ENCODE peak calls at places on chromosomes 11 and 22, in seven cellular contexts. N, A, D, E, L, U and S are unnamed samples.

GRCh38 chr11:498297-499181 is 8.5 kb downstream of the RNH1 start:
- DNase-seq in L (no peak), A (no peak), N (peak), U (no peak), E (no peak), D (no peak), S (no peak)

GRCh38 chr22:17501679-17502285 is 61.5 kb upstream of the SLC25A18 start:
- DNase-seq in U (no peak), A (no peak), N (no peak), L (peak), D (no peak), E (peak), S (no peak)

GRCh38 chr11:83303358-83303757 is 17.2 kb upstream of the CCDC90B start:
- DNase-seq in D (no peak), E (no peak), N (no peak), A (no peak), U (no peak), L (no peak), S (no peak)

GRCh38 chr11:15471028-15471708 is 356.4 kb downstream of the INSC start:
- DNase-seq in N (no peak), U (no peak), D (no peak), L (no peak), A (no peak), E (no peak), S (no peak)

GRCh38 chr11:130462101-130462885 is 13.8 kb downstream of the ADAMTS15 start:
- DNase-seq in L (no peak), E (no peak), N (no peak), A (no peak), D (no peak), U (no peak), S (no peak)

GRCh38 chr22:17346578-17346977 is 22.7 kb upstream of the CECR2 start:
- DNase-seq in D (no peak), E (no peak), U (no peak), L (no peak), A (no peak), N (no peak), S (no peak)

GRCh38 chr11:126083829-126084607 is 21.4 kb upstream of the CDON start:
- DNase-seq in E (no peak), L (no peak), D (no peak), A (no peak), U (no peak), N (no peak), S (no peak)

GRCh38 chr11:118917488-118918127 is 8.1 kb downstream of the BCL9L start:
- DNase-seq in N (no peak), E (no peak), D (peak), L (peak), A (no peak), U (no peak), S (no peak)

GRCh38 chr11:2825886-2826678 is 59.5 kb downstream of the CDKN1C start:
- DNase-seq in L (peak), U (no peak), N (peak), E (no peak), A (peak), D (no peak), S (no peak)

GRCh38 chr22:43226368-43226979 is 39.5 kb upstream of the TTLL12 start:
- DNase-seq in A (peak), L (no peak), U (no peak), D (no peak), N (no peak), E (no peak), S (no peak)

GRCh38 chr22:37419916-37420655 is 7.2 kb downstream of the ELFN2 start:
- DNase-seq in L (no peak), E (no peak), D (no peak), N (no peak), A (peak), U (no peak), S (no peak)

GRCh38 chr11:1548221-1549070 is 23.6 kb downstream of the DUSP8 start:
- DNase-seq in U (no peak), D (no peak), A (no peak), E (no peak), N (peak), L (peak), S (no peak)

GRCh38 chr11:45053736-45054446 is 92.5 kb upstream of the PRDM11 start:
- DNase-seq in D (no peak), A (no peak), N (no peak), L (no peak), U (no peak), E (no peak), S (no peak)

GRCh38 chr11:111355956-111356659 is 23.0 kb downstream of the POU2AF1 start:
- DNase-seq in E (no peak), U (no peak), N (no peak), A (no peak), D (no peak), L (no peak), S (no peak)

GRCh38 chr11:111354601-111354891 is 24.5 kb downstream of the POU2AF1 start:
- DNase-seq in N (no peak), D (no peak), U (no peak), A (no peak), E (no peak), L (no peak), S (no peak)

GRCh38 chr11:111356660-111357048 is 22.4 kb downstream of the POU2AF1 start:
- DNase-seq in A (no peak), U (no peak), N (no peak), D (no peak), E (no peak), L (no peak), S (no peak)

GRCh38 chr11:111353776-111354600 is 25.1 kb downstream of the POU2AF1 start:
- DNase-seq in D (no peak), E (no peak), N (no peak), U (no peak), A (no peak), L (no peak), S (no peak)

DNA sequence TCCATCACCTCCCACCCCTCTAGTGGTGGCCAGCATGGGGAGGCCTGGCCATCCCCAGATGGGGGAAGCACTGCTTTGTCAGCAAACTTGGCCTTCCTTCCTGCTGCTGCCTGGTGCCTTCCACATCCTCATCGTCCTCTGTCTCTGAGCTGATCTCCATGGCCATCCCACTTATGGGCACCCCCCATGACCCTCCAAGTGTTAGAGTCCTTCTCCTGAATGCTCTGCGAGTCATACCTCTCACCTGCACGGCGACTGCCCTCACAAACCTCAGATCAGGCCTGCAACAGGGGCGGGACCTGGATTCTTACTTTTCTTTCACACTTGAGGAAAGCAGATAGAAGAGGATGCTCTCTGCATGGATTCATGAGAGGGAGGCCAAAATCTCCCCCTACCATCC is 24.0 kb downstream of the POU2AF1 start:
- DNase-seq in D (no peak), L (no peak), A (no peak), E (no peak), U (no peak), N (no peak), S (no peak)
- TF ChIP-seq CTCF in D (no peak), L (no peak), A (no peak), E (no peak), U (no peak), N (no peak), S (no peak)

DNA sequence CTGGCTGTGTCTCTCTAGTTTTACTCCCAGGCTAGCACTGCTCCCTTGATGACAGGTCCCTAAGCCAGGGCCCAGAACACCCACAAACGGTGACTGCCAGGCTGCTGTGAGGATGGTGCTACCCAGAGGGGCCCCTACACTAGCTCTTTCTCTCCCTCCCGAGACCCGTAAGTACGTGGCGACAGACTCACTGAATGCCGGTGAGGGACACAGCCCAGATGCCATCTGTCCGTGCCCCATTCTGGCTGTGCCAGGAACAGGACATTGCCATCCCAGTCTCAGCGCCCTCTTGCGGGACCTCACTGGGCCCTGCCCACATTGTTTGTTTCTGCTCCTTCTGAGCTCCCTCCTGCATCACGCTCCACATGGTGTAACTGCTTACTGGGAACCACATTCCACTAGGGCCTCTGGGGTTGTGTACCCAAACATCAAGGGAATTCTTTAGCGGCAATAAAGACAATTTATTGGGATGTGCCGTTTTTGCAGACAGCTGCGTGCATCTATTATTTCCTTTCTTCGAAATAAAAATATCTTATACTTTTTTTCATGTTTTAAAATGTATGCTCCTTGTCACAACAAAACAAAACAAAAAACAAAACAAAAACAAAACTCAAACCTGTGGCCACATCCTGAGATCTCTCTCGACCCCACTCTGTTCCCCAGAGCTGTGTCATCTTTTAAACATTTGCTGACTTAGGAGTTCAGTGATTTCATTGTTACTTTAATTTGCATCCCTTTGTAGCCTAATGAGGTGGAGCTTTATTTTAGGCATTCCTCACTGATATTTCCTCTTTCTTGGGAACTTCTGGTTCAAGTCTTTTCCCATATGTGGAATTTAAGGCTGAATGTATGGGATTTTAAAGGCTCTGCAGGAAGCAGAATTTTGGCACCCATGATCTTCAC is 4.4 kb upstream of the TPCN2 start:
- DNase-seq in N (peak), D (no peak), U (no peak), E (no peak), A (peak), L (peak), S (no peak)
- TF ChIP-seq CTCF in N (peak), D (no peak), U (peak), E (peak), A (peak), L (peak), S (peak)

DNA sequence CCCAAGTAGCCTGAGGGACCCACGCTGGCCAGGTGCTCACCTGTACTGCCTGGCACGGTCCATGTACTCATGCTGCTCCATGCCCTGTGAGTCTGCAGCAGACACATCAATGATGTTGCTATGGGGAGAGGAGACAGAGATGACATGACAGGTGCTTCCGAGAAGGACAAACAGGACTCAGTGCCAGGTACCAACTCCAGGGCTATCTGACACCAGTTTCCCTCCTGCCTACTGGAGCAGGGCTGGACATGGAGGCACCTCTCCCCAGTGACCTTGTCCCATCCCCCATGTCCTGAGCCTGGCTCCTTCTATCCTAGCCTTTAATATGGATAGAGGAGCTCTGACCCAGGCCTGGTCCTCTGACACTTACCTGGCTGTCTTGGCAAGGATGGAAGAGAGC is 4.4 kb downstream of the LAMTOR1 start:
- DNase-seq in U (no peak), L (no peak), N (no peak), A (no peak), E (no peak), D (no peak), S (no peak)
- TF ChIP-seq CTCF in U (no peak), L (no peak), N (no peak), A (no peak), E (no peak), D (no peak), S (no peak)

GRCh38 chr11:21811572-21811971 is 381.3 kb upstream of the ANO5 start:
- DNase-seq in E (no peak), U (no peak), A (no peak), N (no peak), D (no peak), L (no peak), S (no peak)
- TF ChIP-seq CTCF in E (no peak), U (no peak), A (peak), N (peak), D (no peak), L (no peak), S (no peak)

DNA sequence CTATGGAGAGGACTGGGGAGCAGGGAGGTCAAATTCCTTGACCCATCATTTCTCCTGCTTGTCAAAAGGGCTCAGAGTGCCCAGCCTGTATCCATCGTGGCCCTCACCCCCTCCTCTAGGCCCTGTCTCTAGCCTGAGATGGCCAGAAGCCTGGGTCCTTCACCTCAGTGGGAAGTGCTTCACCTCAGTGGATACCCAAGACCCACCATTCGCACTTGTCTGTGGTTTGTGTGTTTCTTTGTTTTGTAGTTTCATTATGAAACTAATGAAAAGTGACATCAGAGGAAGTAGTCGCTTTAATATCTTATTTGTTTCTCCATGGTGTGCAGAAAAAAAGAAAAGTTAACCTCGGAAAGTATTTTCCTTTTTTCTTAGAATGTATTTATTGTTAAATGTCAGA is 194.0 kb upstream of the CADM1 start:
- DNase-seq in L (no peak), D (no peak), E (no peak), N (no peak), U (no peak), A (no peak), S (no peak)
- TF ChIP-seq CTCF in L (no peak), D (no peak), E (no peak), N (no peak), U (no peak), A (no peak), S (no peak)

DNA sequence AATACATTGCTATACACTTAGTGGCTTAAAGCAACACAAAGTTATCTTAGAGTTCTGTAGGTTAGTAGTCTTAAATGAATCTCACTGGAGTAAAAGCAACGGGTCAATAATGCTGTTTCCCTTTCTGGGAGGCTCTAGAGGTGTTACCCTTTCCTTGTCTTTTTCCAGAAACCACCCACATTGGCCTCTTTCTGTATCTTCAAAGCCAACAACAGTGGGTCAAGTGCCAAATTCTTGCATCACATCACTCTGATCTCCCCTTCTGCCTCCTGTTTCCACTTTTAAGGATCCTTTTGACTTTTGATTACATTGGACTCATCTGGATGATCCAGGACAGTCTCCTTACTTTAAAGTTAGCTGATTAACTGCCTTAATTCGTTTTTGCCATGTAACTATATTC is 93.6 kb downstream of the DDX10 start:
- DNase-seq in N (no peak), L (peak), D (no peak), A (no peak), U (no peak), E (no peak), S (no peak)
- TF ChIP-seq CTCF in N (no peak), L (no peak), D (no peak), A (no peak), U (no peak), E (no peak), S (no peak)

DNA sequence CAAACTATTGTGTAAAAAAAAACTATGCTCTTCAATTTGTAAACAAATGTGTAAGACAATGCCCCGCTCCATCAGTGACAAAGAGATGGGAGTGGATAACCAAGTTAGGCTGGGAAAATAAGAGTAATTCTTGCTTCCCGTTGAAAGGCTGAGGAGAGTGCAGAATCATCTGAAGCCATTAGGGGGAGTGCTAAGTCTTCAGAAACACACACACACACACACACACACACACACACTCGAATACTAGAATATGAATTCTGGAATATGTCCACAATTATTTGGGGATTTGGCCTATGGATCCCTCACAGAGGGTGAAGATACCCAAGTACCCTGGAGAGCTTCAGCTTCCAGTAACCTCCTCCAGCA is 27.8 kb upstream of the ROBO3 start:
- DNase-seq in A (no peak), E (peak), L (peak), U (peak), D (no peak), N (no peak), S (no peak)
- TF ChIP-seq CTCF in A (peak), E (peak), L (peak), U (peak), D (no peak), N (no peak), S (no peak)

GRCh38 chr22:41857860-41858199 is 24.9 kb downstream of the SREBF2 start:
- DNase-seq in N (no peak), A (no peak), U (no peak), E (no peak), L (no peak), D (no peak), S (no peak)
- TF ChIP-seq CTCF in N (no peak), A (no peak), U (no peak), E (no peak), L (no peak), D (peak), S (peak)

GRCh38 chr11:6817668-6818067 is 18.2 kb upstream of the OR6A2 start:
- DNase-seq in A (peak), L (no peak), U (no peak), D (no peak), N (no peak), E (no peak), S (no peak)
- TF ChIP-seq CTCF in A (peak), L (no peak), U (no peak), D (no peak), N (no peak), E (no peak), S (no peak)

GRCh38 chr11:110340427-110340826 is 44.0 kb upstream of the RDX start:
- DNase-seq in E (no peak), U (no peak), D (no peak), A (no peak), N (no peak), L (no peak), S (no peak)

GRCh38 chr11:110336054-110336453 is 39.6 kb upstream of the RDX start:
- DNase-seq in A (no peak), D (no peak), L (no peak), E (no peak), N (no peak), U (no peak), S (no peak)

GRCh38 chr11:110337570-110338193 is 41.3 kb upstream of the RDX start:
- DNase-seq in D (no peak), N (no peak), A (no peak), E (no peak), L (peak), U (no peak), S (no peak)

GRCh38 chr11:110339456-110339855 is 43.0 kb upstream of the RDX start:
- DNase-seq in N (no peak), D (no peak), U (no peak), E (no peak), L (no peak), A (no peak), S (no peak)

DNA sequence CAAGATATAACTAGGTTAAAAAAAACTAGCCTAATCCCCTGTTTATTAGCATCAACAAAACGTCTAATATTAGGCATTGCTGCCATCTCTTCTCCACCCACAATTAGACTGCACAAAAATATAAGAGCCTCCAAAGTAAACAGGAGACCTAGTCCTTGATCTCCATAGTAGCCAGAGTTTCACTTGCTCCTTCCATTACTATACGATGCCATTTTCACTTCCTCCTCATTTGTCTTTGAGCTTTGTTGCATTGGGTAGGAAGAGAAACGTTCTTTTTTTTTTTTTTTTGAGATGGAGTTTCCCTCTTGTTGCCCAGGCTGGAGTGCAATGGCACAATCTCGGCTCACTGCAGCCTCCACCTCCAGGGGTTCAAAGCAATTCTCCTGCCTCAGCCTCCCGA is 42.3 kb upstream of the RDX start:
- DNase-seq in N (no peak), U (no peak), D (no peak), A (no peak), L (no peak), E (no peak), S (no peak)
- TF ChIP-seq CTCF in N (no peak), U (no peak), D (no peak), A (no peak), L (no peak), E (no peak), S (no peak)